ENCODE peak calls at places on chromosomes 12 and 14, in nine cellular contexts. N, O, A, K, X, T, E, U and S are unnamed samples.

GRCh38 chr14:85131523-85131922 is 398.4 kb upstream of the FLRT2 start:
- DNase-seq in N (no peak), O (no peak), A (no peak), K (no peak), X (peak; percentile 47), T (no peak), E (no peak), U (no peak), S (no peak)

GRCh38 chr12:132078190-132078589 is 65.9 kb downstream of the DDX51 start:
- DNase-seq in N (no peak), O (no peak), A (peak; percentile 81), K (no peak), X (no peak), T (peak; percentile 81), E (no peak), U (peak; percentile 10), S (no peak)

GRCh38 chr12:122096591-122097149 is 18.1 kb downstream of the MLXIP start:
- DNase-seq in N (no peak), O (no peak), A (no peak), K (no peak), X (peak; percentile 97), T (peak; percentile 76), E (no peak), U (no peak), S (no peak)

GRCh38 chr14:54807428-54807827 is 95.2 kb downstream of the GCH1 start:
- DNase-seq in N (no peak), O (no peak), A (no peak), K (no peak), X (no peak), T (no peak), E (no peak), U (no peak), S (no peak)

GRCh38 chr12:56299308-56299852 is 750 bp downstream of the CS start:
- DNase-seq in N (no peak), O (no peak), A (peak; percentile 45), K (no peak), X (peak; percentile 39), T (peak; percentile 5), E (no peak), U (no peak), S (no peak)

GRCh38 chr12:109718390-109718789 is 4.8 kb downstream of the FAM222A start:
- DNase-seq in N (peak; percentile 79), O (no peak), A (no peak), K (no peak), X (no peak), T (no peak), E (no peak), U (peak; percentile 22), S (no peak)

GRCh38 chr12:15393037-15393436 is 70.7 kb downstream of the PTPRO start:
- DNase-seq in N (no peak), O (no peak), A (no peak), K (no peak), X (peak; percentile 14), T (no peak), E (no peak), U (no peak), S (peak; percentile 92)

GRCh38 chr14:67469954-67470353 is 18.6 kb downstream of the TMEM229B start:
- DNase-seq in N (no peak), O (no peak), A (no peak), K (no peak), X (no peak), T (no peak), E (no peak), U (no peak), S (no peak)

GRCh38 chr14:85601246-85601645 is 71.3 kb downstream of the FLRT2 start:
- DNase-seq in N (no peak), O (no peak), A (no peak), K (no peak), X (no peak), T (no peak), E (no peak), U (peak; percentile 45), S (no peak)

GRCh38 chr14:27181304-27181703 is 583.5 kb upstream of the NOVA1 start:
- DNase-seq in N (no peak), O (no peak), A (no peak), K (no peak), X (no peak), T (no peak), E (no peak), U (no peak), S (no peak)

GRCh38 chr14:77043177-77043983 is 14.9 kb upstream of the IRF2BPL start:
- DNase-seq in N (no peak), O (no peak), A (peak; percentile 85), K (no peak), X (peak; percentile 64), T (peak; percentile 93), E (peak; percentile 80), U (no peak), S (no peak)

GRCh38 chr14:96203635-96204034 is 1.0 kb upstream of the BDKRB2 start:
- DNase-seq in N (no peak), O (no peak), A (peak; percentile 10), K (no peak), X (peak; percentile 34), T (no peak), E (no peak), U (no peak), S (no peak)

GRCh38 chr14:22391908-22392307 is 197.1 kb downstream of the DAD1 start:
- DNase-seq in N (peak; percentile 51), O (peak; percentile 59), A (peak; percentile 71), K (no peak), X (peak; percentile 72), T (peak; percentile 59), E (peak; percentile 62), U (peak; percentile 71), S (no peak)

GRCh38 chr14:36507847-36508417 is 12.1 kb downstream of the NKX2-1 start:
- DNase-seq in N (no peak), O (no peak), A (no peak), K (no peak), X (no peak), T (no peak), E (no peak), U (peak; percentile 80), S (no peak)

GRCh38 chr12:106840217-106840616 is 65.7 kb downstream of the RIC8B start:
- DNase-seq in N (peak; percentile 13), O (no peak), A (peak; percentile 42), K (no peak), X (no peak), T (peak; percentile 77), E (no peak), U (peak; percentile 6), S (peak; percentile 35)

GRCh38 chr14:60622210-60622919 is 26.9 kb downstream of the SIX1 start:
- DNase-seq in N (no peak), O (no peak), A (no peak), K (no peak), X (no peak), T (peak; percentile 60), E (no peak), U (no peak), S (no peak)

GRCh38 chr14:76918751-76919421 is 92.7 kb downstream of the LRRC74A start:
- DNase-seq in N (peak; percentile 59), O (peak; percentile 45), A (peak; percentile 98), K (no peak), X (peak; percentile 96), T (peak; percentile 97), E (peak; percentile 99), U (peak; percentile 70), S (peak; percentile 93)

GRCh38 chr12:42588981-42589464 is 523 bp downstream of the PRICKLE1 start:
- DNase-seq in N (peak; percentile 65), O (peak; percentile 57), A (peak; percentile 51), K (no peak), X (no peak), T (no peak), E (peak; percentile 74), U (no peak), S (no peak)

GRCh38 chr14:40436551-40436950 is 1004.3 kb upstream of the FBXO33 start:
- DNase-seq in N (no peak), O (no peak), A (no peak), K (no peak), X (no peak), T (no peak), E (no peak), U (no peak), S (no peak)

GRCh38 chr14:100416081-100416480 is 92.9 kb downstream of the SLC25A47 start:
- DNase-seq in N (no peak), O (no peak), A (no peak), K (no peak), X (no peak), T (no peak), E (no peak), U (no peak), S (no peak)

GRCh38 chr12:4099276-4099675 is 174.3 kb upstream of the CCND2 start:
- DNase-seq in N (no peak), O (no peak), A (no peak), K (no peak), X (no peak), T (no peak), E (no peak), U (no peak), S (no peak)

GRCh38 chr14:32027255-32027939 is 49.7 kb upstream of the ARHGAP5 start:
- DNase-seq in N (no peak), O (no peak), A (peak; percentile 68), K (no peak), X (peak; percentile 83), T (peak; percentile 42), E (no peak), U (no peak), S (peak; percentile 94)

GRCh38 chr12:80352476-80352875 is 91.6 kb upstream of the PTPRQ start:
- DNase-seq in N (no peak), O (no peak), A (peak; percentile 25), K (no peak), X (peak; percentile 65), T (peak; percentile 13), E (no peak), U (no peak), S (no peak)

GRCh38 chr14:21084988-21085853 is 13.2 kb downstream of the ZNF219 start:
- DNase-seq in N (no peak), O (no peak), A (peak; percentile 69), K (no peak), X (peak; percentile 74), T (peak; percentile 79), E (no peak), U (no peak), S (peak; percentile 89)

GRCh38 chr12:12387521-12387920 is 30.6 kb downstream of the BORCS5 start:
- DNase-seq in N (no peak), O (no peak), A (peak; percentile 70), K (no peak), X (peak; percentile 71), T (peak; percentile 68), E (no peak), U (no peak), S (no peak)

GRCh38 chr14:105165761-105166485 is 2.7 kb downstream of the JAG2 start:
- DNase-seq in N (no peak), O (no peak), A (no peak), K (no peak), X (peak; percentile 69), T (no peak), E (no peak), U (no peak), S (no peak)